ENCODE peak calls at places on chromosomes 16 and 17, in five cellular contexts. V, M, Q, N and G are unnamed samples.

GRCh38 chr16:27254262-27254811 is 14.2 kb downstream of the NSMCE1 start:
- DNase-seq in V (no peak), M (no peak), Q (no peak), N (no peak), G (no peak)

GRCh38 chr16:20740901-20741491 is 622 bp downstream of the THUMPD1 start:
- DNase-seq in V (peak), M (peak), Q (peak), N (peak), G (peak)

GRCh38 chr17:37182786-37183185 is 193.0 kb upstream of the C17orf78 start:
- DNase-seq in V (no peak), M (peak), Q (peak), N (no peak), G (no peak)

GRCh38 chr16:6428861-6429260 is 903.8 kb upstream of the RBFOX1 start:
- DNase-seq in V (no peak), M (no peak), Q (no peak), N (no peak), G (no peak)

GRCh38 chr16:65994305-65994704 is 372.2 kb upstream of the CDH5 start:
- DNase-seq in V (no peak), M (no peak), Q (no peak), N (no peak), G (no peak)

GRCh38 chr17:7475764-7476422 is 3.5 kb downstream of the ZBTB4 start:
- DNase-seq in V (no peak), M (no peak), Q (peak), N (no peak), G (peak)

GRCh38 chr17:76527430-76528111 is 9.9 kb downstream of the CYGB start:
- DNase-seq in V (no peak), M (peak), Q (peak), N (peak), G (no peak)

GRCh38 chr17:11598274-11599221 is at the start of gene DNAH9:
- DNase-seq in V (no peak), M (peak), Q (no peak), N (peak), G (peak)

GRCh38 chr16:64051826-64052225 is 1070.0 kb downstream of the CDH11 start:
- DNase-seq in V (no peak), M (peak), Q (peak), N (peak), G (peak)

GRCh38 chr16:24002619-24003018 is 166.8 kb downstream of the PRKCB start:
- DNase-seq in V (no peak), M (no peak), Q (no peak), N (no peak), G (no peak)

GRCh38 chr16:1431497-1432270 is 806 bp downstream of the PERCC1 start:
- DNase-seq in V (no peak), M (no peak), Q (no peak), N (no peak), G (no peak)

GRCh38 chr17:78132086-78132676 is 1.6 kb downstream of the TMC8 start:
- DNase-seq in V (no peak), M (no peak), Q (no peak), N (no peak), G (no peak)

GRCh38 chr16:19153876-19154275 is 14.2 kb upstream of the SYT17 start:
- DNase-seq in V (no peak), M (no peak), Q (peak), N (no peak), G (no peak)

GRCh38 chr17:48505788-48506187 is 25.0 kb downstream of the HOXB1 start:
- DNase-seq in V (peak), M (peak), Q (peak), N (peak), G (peak)

GRCh38 chr17:37605081-37605480 is 4.1 kb downstream of the SYNRG start:
- DNase-seq in V (no peak), M (no peak), Q (peak), N (no peak), G (no peak)